ENCODE peak calls at places on chromosome 16, in five cellular contexts. U, A, N, C and Q are unnamed samples.

GRCh38 chr16:11060364-11060763 is 116.0 kb downstream of the CLEC16A start:
- DNase-seq in U (no peak), A (no peak), N (no peak), C (no peak), Q (no peak)

GRCh38 chr16:67969286-67970039 is 1.0 kb upstream of the SLC12A4 start:
- DNase-seq in U (no peak), A (no peak), N (peak), C (no peak), Q (no peak)

GRCh38 chr16:50093607-50094570 is 28.1 kb downstream of the HEATR3 start:
- DNase-seq in U (peak), A (no peak), N (no peak), C (no peak), Q (no peak)

GRCh38 chr16:19123535-19124178 is 9.9 kb downstream of the ITPRIPL2 start:
- DNase-seq in U (peak), A (no peak), N (no peak), C (no peak), Q (no peak)

GRCh38 chr16:30651124-30652004 is 604 bp downstream of the PRR14 start:
- DNase-seq in U (peak), A (peak), N (peak), C (peak), Q (peak)

GRCh38 chr16:4410335-4411075 is 5.9 kb downstream of the CORO7 start:
- DNase-seq in U (no peak), A (peak), N (no peak), C (no peak), Q (no peak)

GRCh38 chr16:30567160-30567990 is 4.1 kb downstream of the ZNF688 start:
- DNase-seq in U (no peak), A (peak), N (no peak), C (peak), Q (no peak)

GRCh38 chr16:81694494-81695285 is 84.4 kb upstream of the PLCG2 start:
- DNase-seq in U (no peak), A (no peak), N (no peak), C (no peak), Q (no peak)

GRCh38 chr16:12901204-12901596 is 198 bp upstream of the SHISA9 start:
- DNase-seq in U (peak), A (peak), N (peak), C (no peak), Q (peak)

GRCh38 chr16:19366384-19366783 is 51.3 kb upstream of the TMC5 start:
- DNase-seq in U (no peak), A (no peak), N (peak), C (no peak), Q (no peak)

GRCh38 chr16:25184771-25185170 is 32.0 kb upstream of the AQP8 start:
- DNase-seq in U (no peak), A (no peak), N (no peak), C (no peak), Q (no peak)

GRCh38 chr16:5058476-5058875 is 7.3 kb downstream of the C16orf89 start:
- DNase-seq in U (no peak), A (no peak), N (peak), C (no peak), Q (peak)

GRCh38 chr16:82808036-82808435 is 181.3 kb downstream of the CDH13 start:
- DNase-seq in U (no peak), A (no peak), N (no peak), C (no peak), Q (no peak)

GRCh38 chr16:50304467-50305440 is 38.4 kb downstream of the ADCY7 start:
- DNase-seq in U (peak), A (no peak), N (no peak), C (no peak), Q (no peak)

GRCh38 chr16:89024546-89024945 is 47.5 kb upstream of the CBFA2T3 start:
- DNase-seq in U (no peak), A (no peak), N (no peak), C (no peak), Q (no peak)

GRCh38 chr16:62066747-62067146 is 30.5 kb upstream of the CDH8 start:
- DNase-seq in U (no peak), A (no peak), N (no peak), C (no peak), Q (no peak)

GRCh38 chr16:61179571-61179970 is 856.7 kb downstream of the CDH8 start:
- DNase-seq in U (no peak), A (no peak), N (no peak), C (no peak), Q (no peak)